ENCODE peak calls at places on chromosome 6, in five cellular contexts. Y, N, R, W and T are unnamed samples.

GRCh38 chr6:149560736-149561135 is 5.4 kb upstream of the GINM1 start:
- DNase-seq in Y (no peak), N (no peak), R (no peak), W (no peak), T (no peak)

GRCh38 chr6:75932067-75932466 is 140.4 kb downstream of the IMPG1 start:
- DNase-seq in Y (no peak), N (no peak), R (no peak), W (no peak), T (no peak)

GRCh38 chr6:142349215-142349823 is 47.5 kb downstream of the ADGRG6 start:
- DNase-seq in Y (no peak), N (no peak), R (no peak), W (no peak), T (no peak)

GRCh38 chr6:39471954-39472659 is 149.6 kb upstream of the KCNK16 start:
- DNase-seq in Y (no peak), N (no peak), R (no peak), W (no peak), T (no peak)

GRCh38 chr6:166586424-166587156 is at the start of gene RAMACL:
- DNase-seq in Y (no peak), N (peak), R (no peak), W (no peak), T (no peak)

GRCh38 chr6:30061766-30062458 is 847 bp downstream of the POLR1H start:
- DNase-seq in Y (no peak), N (peak), R (no peak), W (no peak), T (no peak)

GRCh38 chr6:19812512-19813119 is 24.6 kb upstream of the ID4 start:
- DNase-seq in Y (no peak), N (no peak), R (no peak), W (no peak), T (no peak)

GRCh38 chr6:157314705-157315321 is 8.5 kb downstream of the TMEM242 start:
- DNase-seq in Y (no peak), N (no peak), R (no peak), W (no peak), T (no peak)

GRCh38 chr6:132830236-132830799 is 15.9 kb downstream of the RPS12 start:
- DNase-seq in Y (peak), N (no peak), R (peak), W (no peak), T (no peak)

GRCh38 chr6:45115696-45116095 is 212.4 kb upstream of the RUNX2 start:
- DNase-seq in Y (no peak), N (no peak), R (no peak), W (no peak), T (no peak)

GRCh38 chr6:118100763-118101162 is 193.7 kb downstream of the SLC35F1 start:
- DNase-seq in Y (no peak), N (no peak), R (no peak), W (no peak), T (no peak)

GRCh38 chr6:82624251-82624650 is 260.6 kb downstream of the TPBG start:
- DNase-seq in Y (no peak), N (no peak), R (no peak), W (no peak), T (no peak)